ENCODE peak calls at places on chromosome 10, in ten cellular contexts. F, M, B, H, Z, X, K, S, V and D are unnamed samples.

GRCh38 chr10:10564081-10564480 is 453.6 kb upstream of the CELF2 start:
- DNase-seq in F (no peak), Z (no peak), K (no peak), B (peak; percentile 12), V (no peak), H (no peak), S (no peak), M (no peak), X (no peak), D (peak; percentile 87)

GRCh38 chr10:77919713-77920108 is 6.8 kb downstream of the DLG5 start:
- DNase-seq in V (no peak), S (no peak), M (no peak), Z (no peak), F (no peak), X (no peak), H (no peak), B (peak; percentile 75), K (no peak), D (no peak)

GRCh38 chr10:127228195-127228785 is 31.9 kb upstream of the INSYN2A start:
- DNase-seq in F (no peak), H (peak; percentile 15), B (peak; percentile 48), V (no peak), X (peak; percentile 19), S (no peak), Z (no peak), M (no peak), K (no peak), D (no peak)

GRCh38 chr10:59905066-59905734 is 1.2 kb downstream of the CCDC6 start:
- DNase-seq in Z (peak; percentile 26), B (peak; percentile 10), S (peak; percentile 27), F (peak; percentile 34), M (peak; percentile 57), K (no peak), V (no peak), X (peak; percentile 30), H (no peak), D (peak; percentile 90)

GRCh38 chr10:74816824-74817498 is 9.4 kb upstream of the KAT6B start:
- DNase-seq in V (no peak), X (no peak), H (no peak), K (no peak), F (no peak), S (no peak), Z (no peak), M (no peak), B (no peak), D (no peak)

GRCh38 chr10:63766766-63767505 is 245.7 kb downstream of the REEP3 start:
- DNase-seq in F (no peak), K (no peak), Z (no peak), H (no peak), V (no peak), M (no peak), B (no peak), S (no peak), X (no peak), D (no peak)

GRCh38 chr10:45418859-45419672 is 45.0 kb downstream of the ALOX5 start:
- DNase-seq in K (peak; percentile 64), F (peak; percentile 49), Z (peak; percentile 48), X (peak; percentile 67), B (peak; percentile 29), M (peak; percentile 78), H (peak; percentile 51), V (peak; percentile 80), S (peak; percentile 73), D (peak; percentile 48)

GRCh38 chr10:88919041-88919440 is 33.5 kb downstream of the ACTA2 start:
- DNase-seq in B (no peak), S (no peak), Z (no peak), K (no peak), V (no peak), H (no peak), M (no peak), F (no peak), X (no peak), D (no peak)

GRCh38 chr10:28411136-28411460 is 108.2 kb upstream of the MPP7 start:
- DNase-seq in B (no peak), H (no peak), Z (no peak), S (no peak), V (no peak), M (no peak), F (no peak), X (no peak), K (no peak), D (no peak)

GRCh38 chr10:15200626-15201025 is 32.1 kb upstream of the NMT2 start:
- DNase-seq in M (no peak), S (no peak), Z (no peak), V (no peak), X (no peak), K (no peak), B (peak; percentile 80), F (no peak), H (no peak), D (no peak)

GRCh38 chr10:102068216-102068615 is 3.1 kb downstream of the HPS6 start:
- DNase-seq in K (no peak), F (no peak), X (peak; percentile 33), H (peak; percentile 43), B (no peak), V (no peak), Z (no peak), S (peak; percentile 41), M (peak; percentile 51), D (no peak)

GRCh38 chr10:51867956-51868355 is 168.6 kb upstream of the CSTF2T start:
- DNase-seq in Z (no peak), B (peak; percentile 73), X (no peak), M (no peak), K (no peak), H (no peak), S (no peak), V (no peak), F (no peak), D (no peak)

GRCh38 chr10:110865184-110865803 is 6.4 kb upstream of the PDCD4 start:
- DNase-seq in B (peak; percentile 62), H (no peak), S (no peak), V (no peak), X (no peak), Z (no peak), M (no peak), K (no peak), F (no peak), D (peak; percentile 76)

DNA sequence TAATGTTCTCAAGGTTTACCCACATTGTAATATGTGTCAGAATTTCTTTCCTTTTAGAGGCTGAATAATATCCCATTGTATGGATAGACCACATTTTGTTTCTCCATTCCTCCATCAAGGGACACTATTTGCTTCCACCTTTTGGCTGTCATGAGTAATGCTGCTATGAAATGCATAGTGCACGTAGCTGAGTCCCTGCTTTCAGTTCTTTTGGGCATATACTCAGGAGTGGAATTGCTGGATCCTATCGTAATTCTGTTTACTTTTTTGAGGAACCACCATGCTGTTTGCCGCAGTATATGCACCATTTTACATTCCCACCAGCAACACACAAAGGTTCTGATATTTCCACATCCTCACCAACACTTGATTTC is 60.0 kb downstream of the PRF1 start:
- DNase-seq in K (no peak), X (no peak), H (no peak), M (no peak), V (no peak), Z (no peak), B (no peak), S (no peak), F (no peak), D (no peak)
- TF ChIP-seq CTCF in K (no peak), X (no peak), H (no peak), M (no peak), V (no peak), Z (no peak), B (peak; percentile 31), S (no peak), F (no peak), D (no peak)

DNA sequence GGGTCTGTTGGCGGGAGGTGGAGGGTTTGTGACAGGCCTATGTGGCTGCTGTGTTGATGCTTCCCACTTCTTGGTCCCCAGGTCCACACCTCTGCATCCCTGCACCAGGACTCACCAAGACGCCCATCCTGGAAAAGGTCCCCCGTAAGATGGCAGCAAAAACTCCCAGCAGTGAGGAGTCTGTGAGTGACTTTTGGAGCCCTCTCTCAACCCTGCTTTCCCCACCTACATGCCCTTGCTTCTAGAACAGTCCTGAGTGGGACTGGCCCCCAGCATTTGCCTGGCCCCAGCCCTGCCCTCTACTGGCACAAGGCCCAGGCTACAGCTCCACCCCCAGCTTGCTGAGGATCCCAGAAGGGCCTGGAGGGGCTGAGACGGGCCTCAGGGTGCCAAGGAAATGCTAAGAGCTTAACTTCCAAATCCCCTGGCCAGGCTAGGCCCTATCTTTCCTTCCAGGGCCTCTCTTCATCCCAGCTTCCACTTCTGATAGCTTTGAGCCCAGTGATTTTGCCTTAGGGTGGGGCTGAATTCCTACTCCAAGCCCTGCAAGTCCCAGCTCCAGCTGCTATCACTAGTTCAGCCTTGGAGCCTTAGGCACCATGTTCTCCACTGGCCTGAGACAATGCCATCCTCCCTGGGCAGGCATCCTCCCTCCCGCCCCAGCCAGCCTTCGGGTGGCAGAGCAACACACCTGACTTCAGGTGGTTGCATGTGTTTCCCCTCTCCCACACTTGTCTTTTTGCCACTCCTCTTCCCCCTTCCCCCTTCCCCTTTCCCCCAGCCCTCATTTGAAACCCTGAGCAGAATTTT is 2.8 kb downstream of the CHAT start:
- DNase-seq in X (no peak), F (no peak), B (no peak), V (peak; percentile 40), H (no peak), K (no peak), M (peak; percentile 28), S (no peak), Z (no peak), D (peak; percentile 54)
- TF ChIP-seq CTCF in X (no peak), F (no peak), B (no peak), V (no peak), H (no peak), K (no peak), M (no peak), S (no peak), Z (no peak), D (no peak)

DNA sequence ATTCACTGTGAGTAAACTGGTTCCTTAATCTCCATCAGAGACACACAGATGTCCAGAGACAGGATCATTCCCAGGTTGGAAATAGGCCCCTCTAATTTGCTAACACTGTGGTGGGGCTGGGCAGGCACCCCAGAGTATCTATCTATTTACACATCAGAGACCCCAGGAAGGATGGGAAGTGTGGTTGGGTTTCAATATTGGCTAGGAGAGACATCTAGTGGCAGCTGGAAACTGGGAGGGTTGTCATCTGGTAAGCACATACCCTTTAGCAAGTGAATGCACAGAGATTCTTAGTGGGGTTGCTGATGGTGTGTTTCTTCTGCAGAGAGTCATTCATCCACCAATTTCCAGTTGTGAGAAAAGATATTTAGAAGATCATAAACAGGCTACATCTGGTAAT is 36.0 kb upstream of the NRG3 start:
- DNase-seq in S (no peak), K (no peak), M (no peak), Z (no peak), V (no peak), F (no peak), X (no peak), H (no peak), B (no peak), D (no peak)
- TF ChIP-seq CTCF in S (no peak), K (no peak), M (no peak), Z (peak; percentile 41), V (no peak), F (no peak), X (no peak), H (no peak), B (no peak), D (no peak)

DNA sequence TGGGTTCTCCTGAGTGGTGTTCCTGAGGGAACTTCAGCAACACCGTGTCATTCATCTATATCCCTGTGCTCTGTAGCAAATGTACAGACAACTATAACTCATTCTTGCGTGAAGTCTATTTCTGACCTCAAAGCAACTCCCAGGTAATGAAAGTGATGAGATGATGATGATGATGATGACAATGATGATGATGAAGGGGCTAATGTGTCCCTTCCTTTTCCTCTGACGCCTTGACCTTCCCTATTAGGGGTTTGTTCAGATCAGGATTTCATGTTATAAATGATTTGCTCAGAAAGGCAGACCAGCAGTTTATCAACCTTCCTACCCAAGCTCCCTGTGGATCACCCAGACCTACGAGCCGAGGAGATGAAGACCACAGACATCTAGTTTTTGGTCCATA is 136.9 kb downstream of the FGFR2 start:
- DNase-seq in B (no peak), F (no peak), K (no peak), X (no peak), S (no peak), H (no peak), V (no peak), Z (no peak), M (no peak), D (no peak)
- TF ChIP-seq CTCF in B (no peak), F (no peak), K (no peak), X (no peak), S (no peak), H (no peak), V (no peak), Z (no peak), M (no peak), D (no peak)